ENCODE peak calls at places on chromosomes 13 and 19, in seven cellular contexts. J, Z, P, T, V, G and Q are unnamed samples.
A peak's percentile ranks its signal among the peaks of the same experiment; 100 is the strongest.

GRCh38 chr19:11378319-11379189 is 4.1 kb downstream of the SWSAP1 start:
- DNase-seq in J (no peak), Z (peak; percentile 2), P (peak; percentile 79), T (no peak), V (peak; percentile 24), G (peak; percentile 30), Q (peak; percentile 83)

GRCh38 chr19:36060430-36060829 is 5.7 kb downstream of the WDR62 start:
- DNase-seq in J (peak; percentile 70), Z (no peak), P (no peak), T (peak; percentile 52), V (peak; percentile 80), G (peak; percentile 20), Q (no peak)

GRCh38 chr19:16645140-16645539 is 14.8 kb downstream of the SMIM7 start:
- DNase-seq in J (no peak), Z (no peak), P (no peak), T (no peak), V (no peak), G (no peak), Q (no peak)

GRCh38 chr13:32426981-32427851 is 714 bp downstream of the N4BP2L1 start:
- DNase-seq in J (peak; percentile 79), Z (peak; percentile 36), P (no peak), T (peak; percentile 58), V (peak; percentile 71), G (peak; percentile 63), Q (peak; percentile 56)

GRCh38 chr13:36745436-36745835 is 71.6 kb downstream of the SERTM1 start:
- DNase-seq in J (no peak), Z (no peak), P (no peak), T (no peak), V (no peak), G (no peak), Q (no peak)

GRCh38 chr19:44813331-44814131 is 4.6 kb downstream of the BCAM start:
- DNase-seq in J (no peak), Z (no peak), P (no peak), T (no peak), V (peak; percentile 68), G (no peak), Q (no peak)

GRCh38 chr19:24159707-24160106 is 72.7 kb downstream of the ZNF254 start:
- DNase-seq in J (no peak), Z (peak; percentile 4), P (no peak), T (no peak), V (peak; percentile 25), G (no peak), Q (no peak)

GRCh38 chr13:62176051-62176450 is 760.4 kb upstream of the PCDH20 start:
- DNase-seq in J (no peak), Z (no peak), P (no peak), T (no peak), V (no peak), G (no peak), Q (no peak)

GRCh38 chr19:40416918-40417713 is 3.9 kb upstream of the PRX start:
- DNase-seq in J (peak; percentile 80), Z (no peak), P (no peak), T (no peak), V (no peak), G (peak; percentile 40), Q (peak; percentile 81)

GRCh38 chr19:58556633-58557252 is 1.7 kb downstream of the UBE2M start:
- DNase-seq in J (no peak), Z (no peak), P (no peak), T (no peak), V (no peak), G (no peak), Q (no peak)

GRCh38 chr19:13155472-13156284 is 5.5 kb downstream of the IER2 start:
- DNase-seq in J (peak; percentile 88), Z (no peak), P (no peak), T (no peak), V (peak; percentile 78), G (peak; percentile 86), Q (peak; percentile 85)

GRCh38 chr13:98890186-98890585 is 87.7 kb downstream of the DOCK9 start:
- DNase-seq in J (no peak), Z (no peak), P (peak; percentile 83), T (no peak), V (no peak), G (peak; percentile 68), Q (no peak)

GRCh38 chr19:40763963-40764362 is 11.4 kb upstream of the MIA start:
- DNase-seq in J (no peak), Z (no peak), P (no peak), T (no peak), V (no peak), G (no peak), Q (peak; percentile 43)

GRCh38 chr13:74158606-74159352 is 24.6 kb upstream of the KLF12 start:
- DNase-seq in J (no peak), Z (no peak), P (peak; percentile 7), T (no peak), V (no peak), G (no peak), Q (no peak)

GRCh38 chr13:50156140-50156539 is 140.9 kb downstream of the KCNRG start:
- DNase-seq in J (no peak), Z (no peak), P (peak; percentile 57), T (no peak), V (no peak), G (no peak), Q (no peak)

GRCh38 chr13:25683056-25683455 is 311.3 kb downstream of the ATP8A2 start:
- DNase-seq in J (no peak), Z (no peak), P (no peak), T (no peak), V (no peak), G (no peak), Q (no peak)

GRCh38 chr19:7742575-7742974 is 4.8 kb downstream of the CD209 start:
- DNase-seq in J (no peak), Z (no peak), P (no peak), T (peak; percentile 57), V (no peak), G (no peak), Q (no peak)

GRCh38 chr13:113589961-113590339 is 5.4 kb downstream of the TFDP1 start:
- DNase-seq in J (peak; percentile 12), Z (no peak), P (no peak), T (no peak), V (no peak), G (peak; percentile 2), Q (no peak)

GRCh38 chr19:41893899-41894298 is 10.9 kb downstream of the ARHGEF1 start:
- DNase-seq in J (no peak), Z (no peak), P (no peak), T (no peak), V (peak; percentile 56), G (peak; percentile 43), Q (no peak)

GRCh38 chr19:48859711-48860572 is 8.5 kb downstream of the PLEKHA4 start:
- DNase-seq in J (no peak), Z (no peak), P (no peak), T (no peak), V (peak; percentile 84), G (peak; percentile 45), Q (peak; percentile 67)

GRCh38 chr19:5036733-5037681 is 68.1 kb downstream of the KDM4B start:
- DNase-seq in J (peak; percentile 77), Z (peak; percentile 78), P (peak; percentile 12), T (no peak), V (no peak), G (no peak), Q (no peak)

GRCh38 chr19:6278740-6279619 is 795 bp downstream of the MLLT1 start:
- DNase-seq in J (peak; percentile 65), Z (no peak), P (no peak), T (no peak), V (peak; percentile 21), G (no peak), Q (no peak)

GRCh38 chr19:34184880-34185491 is 12.7 kb downstream of the LSM14A start:
- DNase-seq in J (no peak), Z (no peak), P (no peak), T (no peak), V (no peak), G (no peak), Q (no peak)

GRCh38 chr19:51702103-51702753 is 9.1 kb downstream of the SPACA6 start:
- DNase-seq in J (peak; percentile 86), Z (no peak), P (no peak), T (peak; percentile 65), V (peak; percentile 89), G (peak; percentile 73), Q (peak; percentile 80)

GRCh38 chr19:48400018-48400742 is 6.7 kb downstream of the GRIN2D start:
- DNase-seq in J (peak; percentile 76), Z (peak; percentile 62), P (peak; percentile 73), T (no peak), V (peak; percentile 61), G (peak; percentile 33), Q (no peak)

GRCh38 chr19:3369337-3370213 is 3.2 kb downstream of the NFIC start:
- DNase-seq in J (peak; percentile 88), Z (no peak), P (peak; percentile 59), T (no peak), V (no peak), G (peak; percentile 45), Q (peak; percentile 77)

GRCh38 chr13:98688373-98688772 is 64.1 kb downstream of the SLC15A1 start:
- DNase-seq in J (no peak), Z (no peak), P (no peak), T (no peak), V (no peak), G (no peak), Q (no peak)

GRCh38 chr13:111359237-111359915 is 38.9 kb downstream of the TEX29 start:
- DNase-seq in J (no peak), Z (no peak), P (peak; percentile 3), T (no peak), V (peak; percentile 57), G (no peak), Q (no peak)

GRCh38 chr19:2561895-2562294 is 86.0 kb downstream of the GADD45B start:
- DNase-seq in J (no peak), Z (no peak), P (no peak), T (no peak), V (no peak), G (peak; percentile 89), Q (no peak)

GRCh38 chr19:15759962-15760565 is 22.3 kb downstream of the OR10H3 start:
- DNase-seq in J (no peak), Z (no peak), P (no peak), T (no peak), V (no peak), G (no peak), Q (no peak)

GRCh38 chr13:70568571-70568970 is 460.3 kb upstream of the KLHL1 start:
- DNase-seq in J (no peak), Z (peak; percentile 52), P (peak; percentile 11), T (peak; percentile 8), V (peak; percentile 55), G (no peak), Q (no peak)

GRCh38 chr19:49761625-49762311 is 1.3 kb downstream of the TSKS start:
- DNase-seq in J (no peak), Z (no peak), P (no peak), T (no peak), V (no peak), G (peak; percentile 33), Q (no peak)

GRCh38 chr13:86446311-86446710 is 647.1 kb upstream of the SLITRK6 start:
- DNase-seq in J (no peak), Z (peak; percentile 65), P (peak; percentile 7), T (peak; percentile 26), V (peak; percentile 71), G (no peak), Q (no peak)

GRCh38 chr13:111209613-111210012 is 94.5 kb downstream of the ARHGEF7 start:
- DNase-seq in J (no peak), Z (no peak), P (no peak), T (no peak), V (no peak), G (no peak), Q (no peak)

GRCh38 chr19:23822735-23823134 is 64.0 kb upstream of the ZNF681 start:
- DNase-seq in J (no peak), Z (no peak), P (no peak), T (no peak), V (no peak), G (no peak), Q (no peak)